ENCODE peak calls at places on chromosomes 3 and 15, in ten cellular contexts. J is AG09309, F is upper lobe of right lung, L is endothelial cell of umbilical vein, N is HFF-Myc, E is HCT116, Z is coronary artery, D is neural progenitor cell, X is Peyer's patch, M is brain microvascular endothelial cell. R is an unnamed sample.

GRCh38 chr3:177830411-177830849 is 633.1 kb upstream of the TBL1XR1 start:
- DNase-seq in J (peak), F (no peak), L (no peak), N (peak), E (no peak), Z (no peak), D (no peak), X (no peak), M (no peak), R (no peak)

GRCh38 chr3:149765762-149766334 is 13.6 kb upstream of the COMMD2 start:
- DNase-seq in J (peak), F (no peak), L (peak), N (no peak), E (no peak), Z (no peak), D (peak), X (no peak), M (peak), R (peak)

GRCh38 chr3:160754371-160754854 is 1.6 kb upstream of the PPM1L start:
- DNase-seq in J (peak), F (peak), L (peak), N (no peak), E (no peak), Z (peak), D (peak), X (peak), M (peak), R (peak)

GRCh38 chr15:29805043-29805707 is 17.1 kb downstream of the TJP1 start:
- DNase-seq in J (peak), F (no peak), L (peak), N (no peak), E (no peak), Z (no peak), D (no peak), X (no peak), M (peak), R (no peak)

GRCh38 chr3:119649764-119650163 is 10.6 kb downstream of the POPDC2 start:
- DNase-seq in J (no peak), F (no peak), L (no peak), N (no peak), E (no peak), Z (no peak), D (no peak), X (no peak), M (no peak), R (no peak)

GRCh38 chr3:181847276-181847675 is 135.6 kb downstream of the SOX2 start:
- DNase-seq in J (no peak), F (no peak), L (no peak), N (no peak), E (no peak), Z (no peak), D (no peak), X (no peak), M (no peak), R (no peak)

GRCh38 chr3:156818890-156819289 is 7.3 kb upstream of the LEKR1 start:
- DNase-seq in J (no peak), F (no peak), L (peak), N (no peak), E (peak), Z (no peak), D (no peak), X (no peak), M (peak), R (no peak)

GRCh38 chr3:159992601-159993000 is 4.0 kb downstream of the IL12A start:
- DNase-seq in J (no peak), F (no peak), L (peak), N (no peak), E (no peak), Z (no peak), D (no peak), X (no peak), M (no peak), R (no peak)

GRCh38 chr3:126137490-126138130 is 42.8 kb downstream of the ALDH1L1 start:
- DNase-seq in J (no peak), F (peak), L (no peak), N (no peak), E (no peak), Z (peak), D (no peak), X (no peak), M (no peak), R (no peak)

GRCh38 chr15:81216411-81216810 is 19.7 kb downstream of the IL16 start:
- DNase-seq in J (no peak), F (no peak), L (no peak), N (no peak), E (no peak), Z (no peak), D (peak), X (no peak), M (no peak), R (no peak)

GRCh38 chr3:156742401-156742800 is 68.0 kb downstream of the TIPARP start:
- DNase-seq in J (no peak), F (no peak), L (no peak), N (no peak), E (no peak), Z (no peak), D (no peak), X (no peak), M (no peak), R (no peak)

GRCh38 chr3:41710646-41711388 is 251.1 kb downstream of the ULK4 start:
- DNase-seq in J (peak), F (no peak), L (peak), N (peak), E (no peak), Z (no peak), D (peak), X (no peak), M (peak), R (no peak)

GRCh38 chr3:151305081-151305777 is 11.4 kb downstream of the GPR87 start:
- DNase-seq in J (peak), F (peak), L (no peak), N (peak), E (peak), Z (no peak), D (peak), X (no peak), M (peak), R (no peak)

GRCh38 chr15:49135893-49136292 is 19.5 kb downstream of the COPS2 start:
- DNase-seq in J (peak), F (no peak), L (peak), N (no peak), E (no peak), Z (no peak), D (no peak), X (no peak), M (peak), R (no peak)

GRCh38 chr3:128484404-128485282 is 8.4 kb downstream of the GATA2 start:
- DNase-seq in J (no peak), F (no peak), L (peak), N (no peak), E (no peak), Z (no peak), D (peak), X (no peak), M (no peak), R (no peak)

GRCh38 chr15:74664028-74664616 is 31.7 kb downstream of the EDC3 start:
- DNase-seq in J (no peak), F (peak), L (peak), N (no peak), E (no peak), Z (no peak), D (no peak), X (no peak), M (peak), R (no peak)

GRCh38 chr3:42081814-42082473 is 9.2 kb upstream of the TRAK1 start:
- DNase-seq in J (no peak), F (no peak), L (no peak), N (no peak), E (no peak), Z (no peak), D (no peak), X (no peak), M (no peak), R (peak)

GRCh38 chr3:11808231-11808630 is 38.5 kb downstream of the TAMM41 start:
- DNase-seq in J (no peak), F (no peak), L (no peak), N (peak), E (no peak), Z (no peak), D (no peak), X (no peak), M (no peak), R (no peak)

GRCh38 chr15:33801954-33802353 is 166.3 kb upstream of the CHRM5 start:
- DNase-seq in J (no peak), F (no peak), L (no peak), N (no peak), E (no peak), Z (no peak), D (no peak), X (no peak), M (no peak), R (no peak)

GRCh38 chr3:8882171-8882593 is 81.1 kb downstream of the RAD18 start:
- DNase-seq in J (no peak), F (no peak), L (no peak), N (no peak), E (no peak), Z (no peak), D (no peak), X (no peak), M (no peak), R (peak)

GRCh38 chr3:169044341-169045113 is 619.0 kb downstream of the MECOM start:
- DNase-seq in J (peak), F (no peak), L (peak), N (peak), E (no peak), Z (no peak), D (no peak), X (no peak), M (peak), R (no peak)

GRCh38 chr3:67863869-67864268 is 209.5 kb upstream of the SUCLG2 start:
- DNase-seq in J (no peak), F (no peak), L (peak), N (peak), E (peak), Z (no peak), D (peak), X (no peak), M (peak), R (peak)

GRCh38 chr15:89141885-89142284 is 53.6 kb downstream of the ABHD2 start:
- DNase-seq in J (no peak), F (no peak), L (no peak), N (no peak), E (no peak), Z (no peak), D (no peak), X (no peak), M (peak), R (no peak)

GRCh38 chr3:8595252-8595934 is 49.2 kb downstream of the SSUH2 start:
- DNase-seq in J (no peak), F (no peak), L (no peak), N (no peak), E (no peak), Z (no peak), D (no peak), X (no peak), M (no peak), R (no peak)

GRCh38 chr15:85583404-85584390 is 203.3 kb downstream of the AKAP13 start:
- DNase-seq in J (no peak), F (peak), L (peak), N (no peak), E (peak), Z (no peak), D (peak), X (peak), M (no peak), R (peak)

GRCh38 chr15:47194718-47195117 is 522.6 kb upstream of the SEMA6D start:
- DNase-seq in J (no peak), F (no peak), L (peak), N (no peak), E (no peak), Z (no peak), D (peak), X (no peak), M (peak), R (peak)

GRCh38 chr15:65773386-65774111 is 18.5 kb downstream of the DENND4A start:
- DNase-seq in J (no peak), F (no peak), L (no peak), N (no peak), E (no peak), Z (no peak), D (no peak), X (no peak), M (no peak), R (peak)

GRCh38 chr3:24100694-24101402 is 155.8 kb downstream of the NR1D2 start:
- DNase-seq in J (no peak), F (no peak), L (no peak), N (no peak), E (no peak), Z (no peak), D (no peak), X (no peak), M (no peak), R (no peak)

GRCh38 chr3:54712539-54712938 is 215.3 kb downstream of the LRTM1 start:
- DNase-seq in J (no peak), F (no peak), L (no peak), N (no peak), E (no peak), Z (no peak), D (no peak), X (no peak), M (no peak), R (no peak)

GRCh38 chr3:17891139-17891850 is 148.9 kb upstream of the TBC1D5 start:
- DNase-seq in J (no peak), F (no peak), L (no peak), N (no peak), E (no peak), Z (no peak), D (no peak), X (no peak), M (no peak), R (no peak)

GRCh38 chr3:17894434-17895060 is 152.1 kb upstream of the TBC1D5 start:
- DNase-seq in J (no peak), F (no peak), L (no peak), N (no peak), E (peak), Z (no peak), D (peak), X (no peak), M (peak), R (peak)
- TF ChIP-seq CTCF in J (peak), F (peak), L (no peak), N (peak), E (peak), Z (no peak), D (peak), X (peak), M (peak), R (peak)

DNA sequence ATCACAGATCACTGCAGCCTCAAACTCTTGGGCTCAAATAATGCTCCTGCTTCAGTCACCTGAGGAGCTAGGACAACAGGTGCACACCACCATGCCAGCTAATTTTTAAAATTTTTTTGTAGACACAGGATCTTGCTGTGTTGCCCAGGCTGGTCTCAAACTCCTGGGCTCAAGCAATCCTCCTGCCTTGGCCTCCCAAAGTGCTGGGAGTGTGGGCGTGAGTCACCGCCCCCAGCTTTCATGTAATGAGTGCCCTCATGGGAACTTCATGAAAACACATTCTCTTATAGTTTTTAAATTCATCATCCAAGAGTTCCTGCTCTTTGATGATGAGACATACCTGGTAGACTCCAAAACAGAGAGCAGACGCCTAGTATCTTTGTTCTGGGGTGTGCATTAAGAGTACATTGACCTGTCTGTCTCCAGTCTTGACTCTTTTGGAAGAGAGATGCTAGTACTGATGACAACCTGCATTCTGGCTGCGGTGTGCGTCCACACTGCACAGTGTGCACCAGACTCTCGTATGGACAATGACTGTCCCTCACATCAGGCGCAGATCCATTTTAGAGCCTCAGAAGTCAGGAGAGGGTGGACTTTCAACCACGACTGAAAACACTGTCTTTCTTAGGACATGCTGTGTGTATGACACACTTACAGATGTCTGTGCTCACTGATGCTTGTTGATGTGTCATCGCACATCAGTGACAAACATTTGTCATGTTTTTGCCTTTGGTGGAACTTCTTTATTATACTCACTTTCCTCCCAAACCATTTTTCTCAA is 2.0 kb downstream of the NRROS start:
- DNase-seq in J (no peak), F (peak), L (no peak), N (no peak), E (no peak), Z (no peak), D (no peak), X (peak), M (no peak), R (peak)
- H3K4me3 ChIP-seq in J (no peak), F (peak), L (no peak), N (no peak), E (no peak), Z (peak), D (no peak), X (no peak), M (no peak), R (peak)

GRCh38 chr15:24878153-24878552 is 76.6 kb upstream of the SNRPN start:
- DNase-seq in J (no peak), F (peak), L (peak), N (no peak), E (no peak), Z (no peak), D (no peak), X (no peak), M (peak), R (no peak)
- TF ChIP-seq CTCF in J (no peak), F (no peak), L (no peak), N (no peak), E (no peak), Z (no peak), D (no peak), X (no peak), M (no peak), R (no peak)

DNA sequence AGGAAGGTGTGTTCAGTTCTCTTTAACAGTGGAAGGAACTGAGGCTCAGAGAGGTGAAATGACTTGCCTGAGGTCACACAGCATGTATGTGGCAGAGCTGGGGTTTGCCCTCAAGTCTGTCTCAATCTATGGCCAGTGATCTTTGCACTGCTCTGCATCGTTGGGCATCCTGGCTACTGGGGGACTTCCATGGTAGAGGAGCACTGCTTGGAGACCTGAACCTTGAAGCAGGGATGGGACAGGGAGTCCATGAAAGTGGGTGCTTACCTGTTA is 2.0 kb downstream of the CORO2B start:
- DNase-seq in J (no peak), F (no peak), L (no peak), N (no peak), E (no peak), Z (no peak), D (no peak), X (no peak), M (no peak), R (no peak)
- H3K4me3 ChIP-seq in J (no peak), F (no peak), L (no peak), N (no peak), E (no peak), Z (no peak), D (no peak), X (no peak), M (no peak), R (no peak)

GRCh38 chr3:174529298-174529697 is 329.8 kb upstream of the NAALADL2 start:
- DNase-seq in J (no peak), F (no peak), L (no peak), N (no peak), E (no peak), Z (no peak), D (no peak), X (no peak), M (no peak), R (no peak)
- TF ChIP-seq CTCF in J (no peak), F (no peak), L (no peak), N (no peak), E (no peak), Z (no peak), D (peak), X (no peak), M (no peak), R (no peak)

GRCh38 chr3:142947352-142947751 is 16.1 kb downstream of the PAQR9 start:
- DNase-seq in J (no peak), F (peak), L (no peak), N (no peak), E (no peak), Z (no peak), D (no peak), X (no peak), M (no peak), R (no peak)
- H3K4me3 ChIP-seq in J (no peak), F (no peak), L (no peak), N (no peak), E (no peak), Z (peak), D (no peak), X (no peak), M (peak), R (no peak)

GRCh38 chr15:64095795-64096485 is at the start of gene SNX1:
- DNase-seq in J (peak), F (peak), L (peak), N (peak), E (peak), Z (peak), D (peak), X (peak), M (peak), R (peak)
- TF ChIP-seq CTCF in J (no peak), F (no peak), L (no peak), N (no peak), E (no peak), Z (no peak), D (peak), X (peak), M (no peak), R (no peak)

GRCh38 chr3:25453521-25454410 is 25.7 kb downstream of the RARB start:
- DNase-seq in J (peak), F (no peak), L (peak), N (peak), E (no peak), Z (no peak), D (no peak), X (no peak), M (peak), R (no peak)
- H3K4me3 ChIP-seq in J (no peak), F (peak), L (no peak), N (peak), E (no peak), Z (peak), D (no peak), X (no peak), M (peak), R (no peak)

GRCh38 chr3:14202874-14203520 is 24.4 kb downstream of the LSM3 start:
- DNase-seq in J (no peak), F (no peak), L (no peak), N (no peak), E (no peak), Z (no peak), D (no peak), X (no peak), M (no peak), R (no peak)

GRCh38 chr3:14200841-14201240 is 22.2 kb downstream of the LSM3 start:
- DNase-seq in J (no peak), F (no peak), L (peak), N (no peak), E (no peak), Z (no peak), D (no peak), X (no peak), M (no peak), R (no peak)

GRCh38 chr3:14201881-14202684 is 23.5 kb downstream of the LSM3 start:
- DNase-seq in J (no peak), F (no peak), L (no peak), N (no peak), E (no peak), Z (no peak), D (no peak), X (no peak), M (no peak), R (no peak)

GRCh38 chr3:14204605-14205284 is 26.1 kb downstream of the LSM3 start:
- DNase-seq in J (no peak), F (no peak), L (peak), N (no peak), E (no peak), Z (no peak), D (no peak), X (no peak), M (peak), R (no peak)

DNA sequence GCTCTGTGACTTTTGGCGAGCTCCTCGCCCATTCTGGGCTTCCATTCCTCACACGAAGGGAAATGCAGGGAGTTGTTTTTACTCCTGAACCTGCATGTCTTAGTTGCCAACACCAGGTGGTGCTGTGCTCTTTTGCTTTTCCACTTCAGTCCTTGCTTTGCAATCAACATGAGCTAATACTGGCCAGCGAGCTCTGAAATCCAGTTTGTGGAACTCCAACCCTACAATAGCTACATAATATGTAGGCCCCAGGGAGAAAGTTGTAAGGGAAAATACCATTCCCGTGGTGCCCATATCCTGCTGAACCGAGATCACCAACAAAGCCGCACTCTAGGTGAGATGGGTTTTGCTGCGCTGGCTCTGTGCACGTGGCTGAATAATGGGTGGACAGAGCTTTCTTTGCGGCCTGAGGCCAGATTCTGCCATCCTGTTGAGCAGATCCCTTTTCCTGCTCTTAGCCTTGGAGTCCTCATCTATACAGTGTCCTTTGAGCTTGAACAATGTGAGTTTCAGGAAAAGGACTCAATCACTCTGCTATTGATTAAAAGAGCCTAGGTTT is 25.0 kb downstream of the LSM3 start:
- DNase-seq in J (peak), F (no peak), L (peak), N (peak), E (peak), Z (no peak), D (peak), X (no peak), M (peak), R (peak)
- TF ChIP-seq CTCF in J (peak), F (peak), L (peak), N (peak), E (peak), Z (peak), D (peak), X (peak), M (peak), R (peak)